ENCODE peak calls at places on chromosomes 7 and 10, in five cellular contexts. One of them, this sample, is unnamed. For H3K4me1, the result is how much of the 10 kb centered on the place peaks cover.

GRCh38 chr7:3747452-3747851 is 446.4 kb downstream of the SDK1 start:
- DNase-seq in neural progenitor cell: no peak
- DNase-seq in mammary epithelial cell: no peak
- DNase-seq in PC-3: no peak
- DNase-seq in neuronal stem cell: no peak
- DNase-seq in this sample: no peak

GRCh38 chr7:127317447-127317961 is 64.8 kb upstream of the GRM8 start:
- DNase-seq in neural progenitor cell: no peak
- DNase-seq in mammary epithelial cell: peak
- DNase-seq in PC-3: no peak
- DNase-seq in neuronal stem cell: no peak
- DNase-seq in this sample: no peak

GRCh38 chr10:18005781-18006456 is 54.2 kb downstream of the SLC39A12 start:
- DNase-seq in neural progenitor cell: no peak
- DNase-seq in mammary epithelial cell: peak
- DNase-seq in PC-3: peak
- DNase-seq in neuronal stem cell: no peak
- DNase-seq in this sample: no peak

GRCh38 chr10:44913312-44914079 is 2.4 kb downstream of the TMEM72 start:
- DNase-seq in neural progenitor cell: no peak
- DNase-seq in mammary epithelial cell: no peak
- DNase-seq in PC-3: no peak
- DNase-seq in neuronal stem cell: no peak
- DNase-seq in this sample: no peak

GRCh38 chr10:126558881-126559280 is 111.6 kb downstream of the C10orf90 start:
- DNase-seq in neural progenitor cell: no peak
- DNase-seq in mammary epithelial cell: no peak
- DNase-seq in PC-3: no peak
- DNase-seq in neuronal stem cell: no peak
- DNase-seq in this sample: no peak

GRCh38 chr10:84026821-84027257 is 112.5 kb upstream of the GHITM start:
- DNase-seq in neural progenitor cell: peak
- DNase-seq in mammary epithelial cell: no peak
- DNase-seq in PC-3: peak
- DNase-seq in neuronal stem cell: peak
- DNase-seq in this sample: peak

GRCh38 chr7:84998665-84999064 is 188.2 kb downstream of the SEMA3D start:
- DNase-seq in neural progenitor cell: no peak
- DNase-seq in mammary epithelial cell: no peak
- DNase-seq in PC-3: peak
- DNase-seq in neuronal stem cell: no peak
- DNase-seq in this sample: no peak

GRCh38 chr7:1848013-1848640 is 178.1 kb downstream of the ELFN1 start:
- DNase-seq in neural progenitor cell: no peak
- DNase-seq in mammary epithelial cell: no peak
- DNase-seq in PC-3: no peak
- DNase-seq in neuronal stem cell: no peak
- DNase-seq in this sample: no peak

GRCh38 chr10:102669206-102670064 is 25.2 kb downstream of the TRIM8 start:
- DNase-seq in neural progenitor cell: peak
- DNase-seq in mammary epithelial cell: peak
- DNase-seq in PC-3: peak
- DNase-seq in neuronal stem cell: no peak
- DNase-seq in this sample: no peak

GRCh38 chr7:155255660-155256059 is 42.0 kb upstream of the INSIG1 start:
- DNase-seq in neural progenitor cell: no peak
- DNase-seq in mammary epithelial cell: no peak
- DNase-seq in PC-3: no peak
- DNase-seq in neuronal stem cell: no peak
- DNase-seq in this sample: no peak

GRCh38 chr10:104037261-104037951 is 48.3 kb downstream of the COL17A1 start:
- DNase-seq in neural progenitor cell: no peak
- DNase-seq in mammary epithelial cell: no peak
- DNase-seq in PC-3: no peak
- DNase-seq in neuronal stem cell: no peak
- DNase-seq in this sample: no peak

GRCh38 chr10:104040862-104041789 is 44.6 kb downstream of the COL17A1 start:
- DNase-seq in neural progenitor cell: no peak
- DNase-seq in mammary epithelial cell: no peak
- DNase-seq in PC-3: no peak
- DNase-seq in neuronal stem cell: no peak
- DNase-seq in this sample: no peak

GRCh38 chr10:104040382-104040781 is 45.3 kb downstream of the COL17A1 start:
- DNase-seq in neural progenitor cell: no peak
- DNase-seq in mammary epithelial cell: no peak
- DNase-seq in PC-3: no peak
- DNase-seq in neuronal stem cell: no peak
- DNase-seq in this sample: no peak

GRCh38 chr10:104038537-104038936 is 47.1 kb downstream of the COL17A1 start:
- DNase-seq in neural progenitor cell: no peak
- DNase-seq in mammary epithelial cell: no peak
- DNase-seq in PC-3: no peak
- DNase-seq in neuronal stem cell: no peak
- DNase-seq in this sample: no peak

GRCh38 chr10:104038958-104039752 is 46.5 kb downstream of the COL17A1 start:
- DNase-seq in neural progenitor cell: no peak
- DNase-seq in mammary epithelial cell: no peak
- DNase-seq in PC-3: no peak
- DNase-seq in neuronal stem cell: no peak
- DNase-seq in this sample: no peak
- H3K4me1 ChIP-seq in neural progenitor cell: under half
- H3K4me1 ChIP-seq in mammary epithelial cell: under half
- H3K4me1 ChIP-seq in PC-3: under half
- H3K4me1 ChIP-seq in neuronal stem cell: under half
- H3K4me1 ChIP-seq in this sample: under half

DNA sequence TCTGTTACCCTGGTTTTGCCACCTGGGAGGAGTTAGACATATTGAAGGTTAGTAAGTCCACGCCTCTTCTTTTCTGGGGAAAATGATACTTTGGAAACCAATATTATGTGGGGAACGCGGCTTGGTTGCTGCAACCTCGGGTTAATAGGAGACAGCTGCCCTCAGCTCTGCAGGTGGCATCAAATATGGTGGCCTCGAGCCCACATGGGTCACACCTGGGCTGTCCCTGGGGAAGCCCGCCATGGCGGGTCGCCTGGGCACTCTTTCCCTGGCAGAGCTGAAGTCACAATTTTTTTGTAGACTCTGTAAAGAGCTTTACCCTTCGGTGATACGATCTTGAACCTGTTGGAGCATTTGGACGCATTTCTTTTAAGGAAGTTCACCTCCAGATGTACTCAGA is 2.5 kb downstream of the PFKP start:
- DNase-seq in neural progenitor cell: no peak
- DNase-seq in mammary epithelial cell: no peak
- DNase-seq in PC-3: no peak
- DNase-seq in neuronal stem cell: no peak
- DNase-seq in this sample: no peak
- H3K9ac ChIP-seq in neural progenitor cell: no peak
- H3K9ac ChIP-seq in mammary epithelial cell: no peak
- H3K9ac ChIP-seq in PC-3: no peak
- H3K9ac ChIP-seq in neuronal stem cell: no peak
- H3K9ac ChIP-seq in this sample: no peak

GRCh38 chr7:158815046-158815445 is 14.3 kb downstream of the ESYT2 start:
- DNase-seq in neural progenitor cell: peak
- DNase-seq in mammary epithelial cell: no peak
- DNase-seq in PC-3: no peak
- DNase-seq in neuronal stem cell: no peak
- DNase-seq in this sample: no peak
- H3K4me3 ChIP-seq in neural progenitor cell: no peak
- H3K4me3 ChIP-seq in mammary epithelial cell: no peak
- H3K4me3 ChIP-seq in PC-3: no peak
- H3K4me3 ChIP-seq in neuronal stem cell: no peak
- H3K4me3 ChIP-seq in this sample: no peak

DNA sequence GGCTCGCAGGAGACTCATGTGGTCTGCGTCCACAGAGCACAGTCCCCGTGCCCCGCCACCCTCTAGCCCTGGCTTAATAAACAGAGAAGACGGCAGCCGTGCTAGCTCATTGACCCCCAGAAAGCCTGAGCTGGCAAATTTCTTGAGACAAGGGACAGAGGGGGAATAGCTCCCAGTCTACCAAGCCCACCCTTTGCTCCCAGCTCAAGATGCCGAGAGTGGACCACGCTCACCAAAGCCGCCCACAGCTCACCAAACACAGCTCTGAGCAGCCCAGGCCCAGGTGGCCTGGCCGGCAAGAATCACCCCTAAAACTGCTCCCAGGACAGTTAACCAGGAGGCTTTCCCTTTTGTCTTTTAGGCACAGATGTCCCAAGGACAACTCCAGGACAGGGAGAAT is 5.4 kb downstream of the PDGFA start:
- DNase-seq in neural progenitor cell: no peak
- DNase-seq in mammary epithelial cell: no peak
- DNase-seq in PC-3: no peak
- DNase-seq in neuronal stem cell: no peak
- DNase-seq in this sample: no peak
- H3K4me1 ChIP-seq in neural progenitor cell: under half
- H3K4me1 ChIP-seq in mammary epithelial cell: half or more
- H3K4me1 ChIP-seq in PC-3: under half
- H3K4me1 ChIP-seq in neuronal stem cell: under half
- H3K4me1 ChIP-seq in this sample: under half

This sample was measured in colonic mucosa.